ENCODE peak calls at places on chromosomes 11 and 22, in four cellular contexts. E is upper lobe of left lung, M is K562, X is A549. H is an unnamed sample.

GRCh38 chr11:57131080-57131790 is 50.5 kb upstream of the LRRC55 start:
- ATAC-seq in E (peak), X (peak), M (peak), H (no peak)

GRCh38 chr22:26023104-26023775 is 146.0 kb upstream of the SEZ6L start:
- ATAC-seq in X (no peak), E (no peak), M (no peak), H (no peak)

GRCh38 chr11:3124821-3125220 is 40.3 kb downstream of the OSBPL5 start:
- ATAC-seq in X (peak), E (no peak), M (no peak), H (no peak)

GRCh38 chr11:123519797-123520193 is 89.7 kb downstream of the GRAMD1B start:
- ATAC-seq in E (no peak), M (no peak), X (no peak), H (no peak)

GRCh38 chr11:46413755-46414465 is 22.3 kb upstream of the CHRM4 start:
- ATAC-seq in X (peak), M (no peak), E (no peak), H (no peak)

GRCh38 chr22:23269441-23270211 is 89.3 kb downstream of the BCR start:
- ATAC-seq in E (no peak), M (peak), X (no peak), H (no peak)

GRCh38 chr11:71201936-71202597 is 50.3 kb downstream of the SHANK2 start:
- ATAC-seq in M (no peak), E (no peak), X (no peak), H (no peak)

GRCh38 chr22:50010676-50011446 is 1.7 kb downstream of the IL17REL start:
- ATAC-seq in M (no peak), X (no peak), E (no peak), H (no peak)

GRCh38 chr11:69157156-69157821 is 1.6 kb downstream of the SMIM38 start:
- ATAC-seq in M (peak), X (no peak), E (peak), H (peak)

GRCh38 chr11:18698341-18699268 is at the start of gene TMEM86A:
- ATAC-seq in M (peak), X (peak), E (peak), H (peak)
- TF ChIP-seq POLR2A in M (peak), X (no peak), E (peak), H (peak)

GRCh38 chr11:76162336-76163288 is 43.7 kb downstream of the WNT11 start:
- ATAC-seq in E (no peak), M (peak), X (no peak), H (no peak)

GRCh38 chr11:76164861-76165751 is 41.2 kb downstream of the WNT11 start:
- ATAC-seq in X (peak), E (no peak), M (no peak), H (no peak)

GRCh38 chr11:76163289-76163880 is 42.9 kb downstream of the WNT11 start:
- ATAC-seq in X (no peak), E (no peak), M (no peak), H (no peak)

GRCh38 chr11:76166314-76166713 is 40.0 kb downstream of the WNT11 start:
- ATAC-seq in X (peak), M (no peak), E (no peak), H (no peak)

DNA sequence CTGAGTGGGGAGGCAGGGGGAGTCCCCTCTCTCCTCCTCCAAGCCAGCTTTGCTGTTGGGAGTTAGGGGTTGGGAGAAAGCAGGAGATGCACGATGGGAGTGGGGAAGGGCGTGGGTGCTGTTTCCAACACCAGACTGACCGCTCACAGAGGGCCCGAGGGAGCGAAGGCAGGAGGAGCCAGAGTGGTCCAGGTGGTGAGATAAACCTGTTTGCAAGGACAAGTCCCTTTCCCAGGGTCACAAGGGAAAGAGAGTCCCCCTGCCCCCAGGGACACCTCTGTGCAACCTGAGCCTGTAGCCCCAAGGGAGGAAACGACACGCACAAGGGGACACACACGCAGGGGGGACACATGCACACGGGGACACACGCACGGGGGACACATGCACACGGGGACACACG is 42.2 kb downstream of the WNT11 start:
- ATAC-seq in X (no peak), M (no peak), E (no peak), H (no peak)
- TF ChIP-seq EP300 in X (no peak), M (no peak), E (no peak), H (no peak)

GRCh38 chr11:267491-267994 is 10.7 kb upstream of the NLRP6 start:
- ATAC-seq in X (peak), E (peak), M (peak), H (peak)
- TF ChIP-seq POLR2A in X (no peak), E (peak), M (no peak), H (no peak)

DNA sequence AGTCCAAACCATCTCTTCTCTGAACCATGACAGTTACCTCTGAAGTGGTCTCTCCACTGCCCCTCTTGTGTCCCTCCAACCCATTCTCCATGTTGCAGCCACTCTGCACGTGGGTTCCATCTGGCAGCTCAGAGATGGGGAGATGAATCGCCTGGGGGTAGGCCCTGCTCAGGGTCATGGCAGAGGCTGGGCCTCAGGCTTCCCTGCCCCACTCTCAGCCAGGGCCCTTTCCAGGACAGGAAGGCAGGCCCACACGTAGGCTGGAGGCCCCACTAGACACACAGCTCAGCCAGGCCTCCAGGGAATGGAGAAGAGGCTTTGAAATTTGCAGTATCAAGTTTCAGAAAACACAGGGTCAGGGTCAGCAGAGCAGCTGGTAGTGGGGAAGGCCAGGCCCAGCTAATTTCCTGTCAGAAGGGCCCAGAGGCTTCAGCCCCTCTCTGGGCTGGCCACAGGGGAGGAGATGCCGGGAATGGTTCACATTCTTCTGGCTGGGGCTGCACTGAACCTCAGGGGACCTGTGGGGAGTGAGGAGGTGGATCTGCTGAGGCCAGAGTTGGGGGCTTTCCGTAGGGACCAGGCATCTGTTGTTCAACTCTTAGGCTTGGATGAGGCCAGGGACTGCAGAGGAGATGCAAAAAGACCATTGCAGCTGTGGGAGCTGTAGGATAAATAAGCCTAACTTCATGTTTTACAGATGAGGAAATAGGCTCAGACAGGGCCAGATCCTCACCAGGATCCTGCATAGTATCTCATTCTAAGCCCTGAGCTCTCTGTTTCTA is 101.6 kb downstream of the SWAP70 start:
- ATAC-seq in X (peak), M (peak), E (peak), H (peak)
- TF ChIP-seq EP300 in X (no peak), M (no peak), E (no peak), H (no peak)

GRCh38 chr11:765802-766091 is 11.5 kb downstream of the GATD1 start:
- ATAC-seq in M (no peak), X (no peak), E (no peak), H (no peak)

GRCh38 chr11:765025-765801 is 12.1 kb downstream of the GATD1 start:
- ATAC-seq in E (peak), M (peak), X (peak), H (peak)

GRCh38 chr11:766106-766940 is 11.0 kb downstream of the GATD1 start:
- ATAC-seq in M (peak), X (peak), E (no peak), H (no peak)

GRCh38 chr11:766941-767210 is 10.4 kb downstream of the GATD1 start:
- ATAC-seq in E (no peak), M (no peak), X (no peak), H (no peak)

DNA sequence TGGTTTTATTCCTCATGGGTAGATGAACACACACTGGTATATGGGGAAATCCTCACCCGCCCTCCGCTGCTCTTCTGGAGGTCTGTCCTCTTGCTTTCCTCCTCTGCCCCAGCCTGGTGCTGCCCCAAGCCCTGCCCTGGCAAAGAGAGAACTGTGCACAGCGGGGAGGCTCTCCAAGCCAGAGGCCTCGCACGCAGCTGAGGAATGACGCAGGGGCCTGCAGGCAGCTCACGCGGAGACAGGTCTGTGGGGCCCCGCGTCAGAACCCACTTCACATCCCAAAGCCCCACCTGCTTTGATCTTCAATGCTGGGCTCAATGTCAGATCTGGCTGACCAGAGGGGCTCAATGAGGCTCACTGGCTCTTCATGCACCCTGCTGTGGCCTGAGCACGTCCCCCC is 10.0 kb downstream of the GATD1 start:
- ATAC-seq in E (no peak), M (no peak), X (no peak), H (no peak)
- TF ChIP-seq POLR2A in E (no peak), M (peak), X (no peak), H (no peak)

DNA sequence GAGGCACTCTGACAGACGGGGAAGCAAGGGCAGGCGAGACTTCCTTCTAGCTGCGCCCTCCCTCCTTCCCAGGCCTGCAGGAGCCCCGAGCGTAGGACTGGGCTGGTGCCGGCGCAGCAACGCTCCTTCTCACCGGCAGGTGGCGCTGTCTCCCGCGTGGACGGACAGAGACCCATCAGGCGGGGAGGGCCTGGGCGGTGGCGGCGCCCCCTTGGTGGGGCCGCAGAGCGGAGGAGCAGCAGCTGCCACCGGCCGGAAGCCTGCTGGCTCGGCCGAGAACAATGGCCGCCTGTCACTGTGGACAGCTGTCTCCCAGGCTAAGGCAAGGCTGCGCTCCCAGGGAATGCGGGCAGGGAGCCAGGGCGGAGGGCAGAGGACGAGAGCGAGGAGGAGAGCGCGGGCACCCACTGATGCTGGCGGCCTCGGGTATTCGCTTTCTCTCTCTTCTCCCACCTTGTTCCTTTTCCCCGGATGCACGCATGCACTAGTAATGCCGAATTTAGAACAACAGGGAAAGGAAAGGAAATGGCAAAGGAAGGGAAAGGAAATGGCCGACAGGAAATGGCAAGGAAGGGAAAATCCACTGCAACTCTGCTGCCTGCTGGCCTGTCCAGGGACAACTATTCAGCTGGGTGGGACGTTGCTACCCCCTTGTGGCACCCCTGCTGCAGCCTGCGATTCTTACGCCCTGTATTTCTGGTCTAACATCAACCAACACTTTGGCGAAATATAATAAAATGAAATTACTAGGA is 14.4 kb downstream of the PPM1F start:
- ATAC-seq in X (peak), E (peak), M (peak), H (peak)
- TF ChIP-seq EP300 in X (no peak), E (no peak), M (peak), H (no peak)

GRCh38 chr11:6613496-6613895 is 1.5 kb upstream of the TAF10 start:
- ATAC-seq in X (no peak), E (no peak), M (no peak), H (no peak)

GRCh38 chr11:6610591-6610990 is 1.4 kb downstream of the TAF10 start:
- ATAC-seq in M (no peak), E (no peak), X (no peak), H (no peak)

GRCh38 chr11:6612816-6613136 is 760 bp upstream of the TAF10 start:
- ATAC-seq in X (peak), E (peak), M (peak), H (peak)

GRCh38 chr11:6611092-6612007 is 666 bp downstream of the TAF10 start:
- ATAC-seq in M (peak), X (no peak), E (peak), H (peak)

GRCh38 chr11:6612008-6612815 is at the start of gene TAF10:
- ATAC-seq in E (peak), X (peak), M (peak), H (peak)
- TF ChIP-seq POLR2A in E (peak), X (peak), M (peak), H (peak)

GRCh38 chr22:30198152-30198845 is 48.3 kb downstream of the LIF start:
- ATAC-seq in E (no peak), M (no peak), X (no peak), H (no peak)
- TF ChIP-seq EP300 in E (no peak), M (no peak), X (no peak), H (no peak)

GRCh38 chr22:44461614-44462013 is 36.4 kb downstream of the RTL6 start:
- ATAC-seq in M (no peak), X (no peak), E (no peak), H (no peak)

GRCh38 chr22:44459041-44459440 is 39.0 kb downstream of the RTL6 start:
- ATAC-seq in X (no peak), E (no peak), M (no peak), H (no peak)

GRCh38 chr22:44462246-44463015 is 35.6 kb downstream of the RTL6 start:
- ATAC-seq in X (no peak), E (no peak), M (no peak), H (no peak)

GRCh38 chr22:44460287-44461082 is 37.5 kb downstream of the RTL6 start:
- ATAC-seq in M (no peak), X (no peak), E (no peak), H (no peak)

DNA sequence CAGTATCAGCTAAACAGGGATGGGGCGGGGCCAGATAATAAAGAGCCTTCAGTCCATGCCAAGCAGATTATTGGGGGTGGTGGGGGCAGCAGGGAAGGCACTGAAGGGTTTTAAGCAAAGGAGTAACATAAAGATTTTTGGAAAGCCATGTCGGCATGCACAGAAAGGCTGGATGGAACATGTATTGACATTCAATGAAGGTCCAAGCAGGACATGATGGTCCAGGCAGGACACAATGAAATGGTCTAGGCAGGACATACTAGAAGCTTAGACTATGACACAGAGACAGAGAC is 37.0 kb downstream of the RTL6 start:
- ATAC-seq in E (no peak), M (no peak), X (no peak), H (no peak)
- TF ChIP-seq POLR2A in E (no peak), M (no peak), X (no peak), H (no peak)

DNA sequence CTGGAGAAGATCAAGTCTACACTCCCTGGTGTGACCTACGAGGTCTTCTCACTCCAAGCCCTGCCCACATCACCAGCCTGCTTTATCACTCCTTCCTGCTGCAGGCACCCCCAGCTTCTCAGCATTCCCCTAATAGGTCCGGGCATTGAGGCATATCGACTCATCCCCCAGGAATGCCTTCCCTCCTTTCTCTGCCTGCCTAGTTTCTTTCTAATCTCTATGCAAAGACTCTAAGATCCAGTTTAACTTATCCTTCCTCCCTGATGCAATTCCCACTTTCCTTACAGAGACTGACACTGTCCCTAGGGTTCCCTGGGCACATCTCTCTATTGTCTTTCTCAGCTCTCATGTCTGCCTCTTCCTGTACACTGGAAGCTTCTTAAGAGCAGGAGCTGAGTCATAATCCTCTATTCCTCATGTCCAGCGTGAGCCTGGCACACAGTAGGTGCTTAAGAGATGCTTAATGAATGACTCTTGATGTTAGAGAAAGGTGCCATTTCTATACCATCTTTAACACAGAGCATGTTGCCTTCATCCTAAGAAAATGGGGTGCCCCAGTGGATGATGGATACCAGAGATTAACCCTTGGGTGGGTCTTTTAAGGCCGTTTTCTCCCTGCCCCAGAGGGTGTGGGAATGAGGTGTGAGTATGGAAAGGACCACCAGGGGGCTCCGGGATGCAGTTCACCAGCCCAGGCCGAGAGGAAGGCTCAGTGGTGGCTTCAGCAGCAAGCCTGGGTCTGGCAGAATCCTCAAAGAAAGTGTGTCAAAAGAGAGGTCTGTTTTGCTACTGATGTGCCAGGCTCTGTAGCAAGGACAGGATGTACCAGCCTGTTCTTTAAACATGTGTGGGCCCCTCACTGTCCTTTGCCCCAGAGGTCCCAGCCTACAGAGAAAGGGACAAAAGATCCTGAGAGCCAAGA is 34.7 kb downstream of the PARVA start:
- ATAC-seq in E (peak), M (peak), X (peak), H (peak)
- TF ChIP-seq EP300 in E (peak), M (no peak), X (no peak), H (peak)

H was measured in gastroesophageal sphincter.